ENCODE peak calls at places on chromosomes 16 and 17, in four cellular contexts. One of them, this sample, is unnamed.

GRCh38 chr17:76262732-76263344 is 2.3 kb upstream of the UBALD2 start:
- DNase-seq in GM12878: no peak
- DNase-seq in WTC11: no peak
- DNase-seq in K562: no peak
- DNase-seq in this sample: no peak

GRCh38 chr17:12856451-12856850 is 67.2 kb downstream of the ARHGAP44 start:
- DNase-seq in K562: no peak
- DNase-seq in WTC11: no peak
- DNase-seq in GM12878: no peak
- DNase-seq in this sample: no peak

GRCh38 chr17:61249649-61250301 is 149.9 kb upstream of the TBX2 start:
- DNase-seq in WTC11: no peak
- DNase-seq in K562: no peak
- DNase-seq in GM12878: no peak
- DNase-seq in this sample: no peak

GRCh38 chr17:33120103-33120502 is 128.5 kb downstream of the SPACA3 start:
- DNase-seq in K562: no peak
- DNase-seq in WTC11: no peak
- DNase-seq in GM12878: no peak
- DNase-seq in this sample: no peak

GRCh38 chr17:16866436-16866835 is 105.5 kb downstream of the TNFRSF13B start:
- DNase-seq in K562: no peak
- DNase-seq in GM12878: no peak
- DNase-seq in WTC11: no peak
- DNase-seq in this sample: no peak

GRCh38 chr16:30958164-30959083 is 870 bp downstream of the SETD1A start:
- DNase-seq in WTC11: peak; percentile 70
- DNase-seq in K562: peak; percentile 89
- DNase-seq in GM12878: no peak
- DNase-seq in this sample: peak; percentile 71

GRCh38 chr16:88662222-88662842 is 559 bp downstream of the MVD start:
- DNase-seq in GM12878: no peak
- DNase-seq in K562: no peak
- DNase-seq in WTC11: no peak
- DNase-seq in this sample: no peak

GRCh38 chr17:68698761-68699160 is 97.6 kb upstream of the FAM20A start:
- DNase-seq in GM12878: no peak
- DNase-seq in K562: no peak
- DNase-seq in WTC11: no peak
- DNase-seq in this sample: no peak

GRCh38 chr17:28570716-28571254 is 539 bp downstream of the PIGS start:
- DNase-seq in WTC11: peak; percentile 55
- DNase-seq in K562: peak; percentile 70
- DNase-seq in GM12878: no peak
- DNase-seq in this sample: peak; percentile 47

GRCh38 chr16:78485188-78485898 is 385.9 kb downstream of the WWOX start:
- DNase-seq in WTC11: no peak
- DNase-seq in K562: no peak
- DNase-seq in GM12878: no peak
- DNase-seq in this sample: peak; percentile 98

GRCh38 chr16:9226924-9227323 is 135.5 kb downstream of the HAPSTR1 start:
- DNase-seq in WTC11: no peak
- DNase-seq in GM12878: no peak
- DNase-seq in K562: no peak
- DNase-seq in this sample: no peak

GRCh38 chr16:22189473-22190168 is 16.5 kb upstream of the EEF2K start:
- DNase-seq in K562: no peak
- DNase-seq in GM12878: no peak
- DNase-seq in WTC11: no peak
- DNase-seq in this sample: no peak

GRCh38 chr17:17204041-17204591 is 2.0 kb downstream of the PLD6 start:
- DNase-seq in GM12878: no peak
- DNase-seq in K562: no peak
- DNase-seq in WTC11: no peak
- DNase-seq in this sample: no peak

GRCh38 chr16:84063972-84064371 is 21.4 kb upstream of the SLC38A8 start:
- DNase-seq in WTC11: no peak
- DNase-seq in K562: no peak
- DNase-seq in GM12878: no peak
- DNase-seq in this sample: no peak

GRCh38 chr17:14092808-14093207 is 23.5 kb downstream of the COX10 start:
- DNase-seq in WTC11: no peak
- DNase-seq in K562: no peak
- DNase-seq in GM12878: no peak
- DNase-seq in this sample: no peak

GRCh38 chr16:85448557-85449194 is 164.4 kb upstream of the GSE1 start:
- DNase-seq in GM12878: no peak
- DNase-seq in WTC11: no peak
- DNase-seq in K562: no peak
- DNase-seq in this sample: peak; percentile 79

GRCh38 chr16:69732101-69732500 is 5.7 kb upstream of the NQO1 start:
- DNase-seq in WTC11: no peak
- DNase-seq in GM12878: no peak
- DNase-seq in K562: no peak
- DNase-seq in this sample: no peak

GRCh38 chr17:36597229-36597628 is 4.2 kb upstream of the MRM1 start:
- DNase-seq in GM12878: no peak
- DNase-seq in WTC11: no peak
- DNase-seq in K562: peak; percentile 65
- DNase-seq in this sample: no peak

GRCh38 chr16:58515871-58516767 is 802 bp downstream of the SETD6 start:
- DNase-seq in K562: peak; percentile 60
- DNase-seq in WTC11: peak; percentile 41
- DNase-seq in GM12878: no peak
- DNase-seq in this sample: peak; percentile 24

GRCh38 chr17:73974536-73974935 is 228.9 kb upstream of the RPL38 start:
- DNase-seq in WTC11: no peak
- DNase-seq in K562: no peak
- DNase-seq in GM12878: no peak
- DNase-seq in this sample: no peak

GRCh38 chr17:73976147-73976546 is 227.3 kb upstream of the RPL38 start:
- DNase-seq in K562: no peak
- DNase-seq in GM12878: no peak
- DNase-seq in WTC11: no peak
- DNase-seq in this sample: no peak

GRCh38 chr17:73973881-73974409 is 229.5 kb upstream of the RPL38 start:
- DNase-seq in WTC11: no peak
- DNase-seq in GM12878: no peak
- DNase-seq in K562: no peak
- DNase-seq in this sample: no peak

GRCh38 chr17:73980517-73980916 is 223.0 kb upstream of the RPL38 start:
- DNase-seq in WTC11: no peak
- DNase-seq in GM12878: no peak
- DNase-seq in K562: no peak
- DNase-seq in this sample: no peak

DNA sequence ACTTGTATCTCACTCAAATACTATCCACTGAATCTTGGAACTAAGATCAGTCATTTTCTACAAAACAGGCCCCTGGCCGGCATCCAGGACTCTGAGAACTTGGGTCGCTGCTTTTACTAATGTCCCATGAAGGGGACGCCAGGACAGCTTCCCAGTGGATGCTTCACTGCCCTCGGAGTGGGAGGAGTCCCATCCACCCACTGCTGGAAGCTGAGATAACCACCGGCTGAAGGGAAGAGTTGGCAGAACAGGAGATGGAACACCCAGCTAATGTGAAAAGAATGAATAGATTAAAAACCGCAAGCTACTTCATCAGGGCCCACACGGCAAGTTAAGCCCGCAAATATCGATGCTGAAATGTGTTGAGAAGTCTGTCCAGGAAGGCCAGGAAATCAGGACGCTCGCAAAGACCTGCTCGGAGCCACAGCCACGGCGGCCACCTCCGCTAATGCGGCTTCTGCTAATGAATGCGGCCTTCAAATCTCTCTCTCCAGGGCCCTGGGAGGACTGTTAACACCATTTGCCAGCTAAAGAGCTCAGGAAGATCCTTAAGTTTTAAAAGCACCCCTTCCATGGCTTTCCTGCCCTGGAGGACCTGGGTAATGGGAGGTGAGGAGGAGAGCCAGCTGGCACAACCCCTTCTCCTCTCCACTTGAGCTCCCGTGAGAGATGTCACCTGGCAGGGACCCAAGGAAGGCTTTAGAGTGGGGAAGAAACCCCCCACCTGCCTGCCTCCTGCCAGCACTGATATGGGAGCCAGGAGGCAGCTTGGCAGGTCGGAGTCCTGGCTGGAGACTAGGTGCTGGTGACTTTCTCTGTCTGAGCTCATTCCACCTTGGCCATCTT is 226.6 kb upstream of the RPL38 start:
- DNase-seq in K562: peak; percentile 66
- DNase-seq in WTC11: no peak
- DNase-seq in GM12878: no peak
- DNase-seq in this sample: no peak
- TF ChIP-seq TCF7 in K562: no peak
- TF ChIP-seq TCF7 in WTC11: no peak
- TF ChIP-seq TCF7 in GM12878: no peak
- TF ChIP-seq TCF7 in this sample: no peak

GRCh38 chr17:31918701-31919128 is 17.2 kb upstream of the UTP6 start:
- DNase-seq in WTC11: no peak
- DNase-seq in GM12878: no peak
- DNase-seq in K562: no peak
- DNase-seq in this sample: peak; percentile 5
- TF ChIP-seq TCF7 in WTC11: no peak
- TF ChIP-seq TCF7 in GM12878: no peak
- TF ChIP-seq TCF7 in K562: no peak
- TF ChIP-seq TCF7 in this sample: no peak

GRCh38 chr17:5921919-5922318 is 148.3 kb upstream of the WSCD1 start:
- DNase-seq in GM12878: no peak
- DNase-seq in WTC11: no peak
- DNase-seq in K562: no peak
- DNase-seq in this sample: no peak

GRCh38 chr17:5919104-5919503 is 151.1 kb upstream of the WSCD1 start:
- DNase-seq in GM12878: no peak
- DNase-seq in WTC11: peak; percentile 29
- DNase-seq in K562: no peak
- DNase-seq in this sample: no peak

GRCh38 chr17:5922476-5922875 is 147.7 kb upstream of the WSCD1 start:
- DNase-seq in WTC11: no peak
- DNase-seq in K562: no peak
- DNase-seq in GM12878: no peak
- DNase-seq in this sample: no peak
- TF ChIP-seq TCF7 in WTC11: no peak
- TF ChIP-seq TCF7 in K562: no peak
- TF ChIP-seq TCF7 in GM12878: no peak
- TF ChIP-seq TCF7 in this sample: no peak

DNA sequence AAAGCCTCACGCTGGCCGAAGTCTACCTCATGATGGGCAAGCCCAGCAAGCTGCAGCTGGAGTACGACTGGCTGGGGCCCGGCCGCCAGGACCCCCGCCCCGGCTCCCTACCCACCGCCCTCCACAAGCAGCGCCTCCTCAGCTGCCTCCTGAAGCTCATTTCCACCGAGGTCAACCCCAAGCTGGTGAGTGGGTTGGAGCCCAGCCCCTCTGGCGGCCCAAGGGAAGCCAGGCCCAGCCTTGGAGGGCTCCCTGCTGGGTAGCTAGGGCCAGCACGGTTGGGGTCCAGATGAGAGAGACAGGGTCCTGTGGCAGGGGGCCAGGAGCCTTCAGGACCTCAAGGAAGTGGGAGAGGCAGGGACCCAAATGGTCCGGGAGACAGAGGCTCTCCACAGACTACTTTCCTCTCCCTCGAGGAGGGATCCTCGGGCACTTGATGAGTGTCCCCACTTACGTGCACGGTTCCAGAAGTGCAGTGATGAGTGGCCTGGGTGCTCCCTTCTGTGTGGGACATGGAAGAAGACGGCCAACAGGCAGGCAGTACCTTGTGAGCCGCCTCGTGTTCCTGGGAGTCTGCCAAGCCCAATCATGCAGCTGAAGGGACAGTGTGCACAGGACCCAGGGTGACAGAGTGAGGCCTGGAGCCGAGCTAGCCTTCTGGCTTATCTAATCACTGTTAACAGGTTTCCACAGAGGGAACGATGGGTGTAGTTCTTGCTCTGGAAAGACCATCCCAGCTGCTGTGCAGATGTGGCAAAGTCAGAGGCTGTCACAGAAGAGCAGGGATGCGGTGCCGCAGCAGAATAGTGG is 21.1 kb upstream of the JPT2 start:
- DNase-seq in WTC11: no peak
- DNase-seq in GM12878: no peak
- DNase-seq in K562: peak; percentile 43
- DNase-seq in this sample: no peak
- TF ChIP-seq TCF7 in WTC11: no peak
- TF ChIP-seq TCF7 in GM12878: no peak
- TF ChIP-seq TCF7 in K562: no peak
- TF ChIP-seq TCF7 in this sample: no peak

DNA sequence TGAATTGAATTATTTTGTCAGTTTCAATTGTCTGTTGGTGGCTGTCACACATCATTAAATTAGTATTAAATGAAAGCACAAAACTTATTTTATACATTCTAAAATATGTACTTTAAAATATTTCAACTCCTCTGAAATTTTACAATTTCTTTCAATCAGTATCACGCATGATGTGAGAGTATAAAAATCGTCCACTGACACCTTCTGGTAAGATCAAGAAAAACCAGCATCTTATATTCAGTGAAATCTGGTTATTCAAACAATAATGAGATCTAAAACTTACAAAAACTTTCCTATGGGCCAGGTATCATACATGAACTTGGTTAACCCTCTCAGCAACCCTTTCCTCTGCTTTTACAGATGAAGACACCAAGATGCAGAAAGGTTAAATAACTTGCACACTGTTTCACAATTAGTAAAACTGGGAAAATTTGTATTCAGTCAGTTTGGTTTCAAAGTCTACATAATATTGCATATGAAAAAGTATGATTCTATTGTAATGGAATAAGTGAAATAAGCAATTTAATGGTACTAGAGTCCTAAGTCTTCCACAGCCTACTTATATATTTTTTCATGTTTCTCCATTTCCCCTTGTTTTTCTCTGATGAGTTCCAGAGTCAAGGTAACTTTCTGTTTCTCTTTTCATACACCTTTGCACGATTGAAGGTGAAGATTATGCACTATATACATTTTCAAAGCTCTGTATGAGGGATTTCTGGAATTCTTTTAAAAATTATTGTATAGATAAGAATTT is 58.7 kb downstream of the EFCAB5 start:
- DNase-seq in K562: no peak
- DNase-seq in WTC11: no peak
- DNase-seq in GM12878: no peak
- DNase-seq in this sample: no peak
- TF ChIP-seq TCF7 in K562: no peak
- TF ChIP-seq TCF7 in WTC11: no peak
- TF ChIP-seq TCF7 in GM12878: no peak
- TF ChIP-seq TCF7 in this sample: no peak